ENCODE peak calls at places on chromosomes 11 and 22, in seven cellular contexts. W, Z, U, P, B, M and G are unnamed samples.

GRCh38 chr11:73376803-73377629 is 817 bp downstream of the RELT start:
- DNase-seq in W (peak), Z (peak), U (no peak), P (peak), B (peak), M (peak), G (no peak)

GRCh38 chr11:31940396-31941037 is 129.4 kb upstream of the PAX6 start:
- DNase-seq in W (peak), Z (no peak), U (no peak), P (no peak), B (no peak), M (peak), G (no peak)

GRCh38 chr11:118660646-118661424 is 18.6 kb downstream of the TREH start:
- DNase-seq in W (no peak), Z (no peak), U (no peak), P (no peak), B (no peak), M (no peak), G (no peak)

GRCh38 chr22:43270314-43270908 is 72.8 kb downstream of the SCUBE1 start:
- DNase-seq in W (no peak), Z (no peak), U (no peak), P (no peak), B (no peak), M (no peak), G (no peak)

GRCh38 chr11:63854696-63855095 is 15.8 kb downstream of the MARK2 start:
- DNase-seq in W (no peak), Z (no peak), U (no peak), P (no peak), B (no peak), M (no peak), G (no peak)

GRCh38 chr22:35708917-35709316 is 8.8 kb upstream of the APOL5 start:
- DNase-seq in W (no peak), Z (no peak), U (no peak), P (no peak), B (no peak), M (no peak), G (no peak)

GRCh38 chr11:117817213-117818035 is 7.1 kb downstream of the FXYD2 start:
- DNase-seq in W (peak), Z (peak), U (no peak), P (peak), B (peak), M (peak), G (peak)

GRCh38 chr22:49267996-49268395 is 559.7 kb downstream of the BRD1 start:
- DNase-seq in W (no peak), Z (no peak), U (no peak), P (no peak), B (no peak), M (no peak), G (no peak)

GRCh38 chr11:116702772-116703360 is 69.9 kb downstream of the BUD13 start:
- DNase-seq in W (no peak), Z (no peak), U (no peak), P (no peak), B (no peak), M (no peak), G (no peak)

GRCh38 chr11:70861534-70861933 is 390.8 kb downstream of the SHANK2 start:
- DNase-seq in W (no peak), Z (no peak), U (no peak), P (no peak), B (no peak), M (no peak), G (no peak)

GRCh38 chr11:45884596-45885185 is 760 bp upstream of the MAPK8IP1 start:
- DNase-seq in W (no peak), Z (no peak), U (no peak), P (no peak), B (no peak), M (no peak), G (no peak)

GRCh38 chr11:17725174-17725573 is 5.8 kb downstream of the MYOD1 start:
- DNase-seq in W (no peak), Z (no peak), U (no peak), P (no peak), B (no peak), M (no peak), G (no peak)

DNA sequence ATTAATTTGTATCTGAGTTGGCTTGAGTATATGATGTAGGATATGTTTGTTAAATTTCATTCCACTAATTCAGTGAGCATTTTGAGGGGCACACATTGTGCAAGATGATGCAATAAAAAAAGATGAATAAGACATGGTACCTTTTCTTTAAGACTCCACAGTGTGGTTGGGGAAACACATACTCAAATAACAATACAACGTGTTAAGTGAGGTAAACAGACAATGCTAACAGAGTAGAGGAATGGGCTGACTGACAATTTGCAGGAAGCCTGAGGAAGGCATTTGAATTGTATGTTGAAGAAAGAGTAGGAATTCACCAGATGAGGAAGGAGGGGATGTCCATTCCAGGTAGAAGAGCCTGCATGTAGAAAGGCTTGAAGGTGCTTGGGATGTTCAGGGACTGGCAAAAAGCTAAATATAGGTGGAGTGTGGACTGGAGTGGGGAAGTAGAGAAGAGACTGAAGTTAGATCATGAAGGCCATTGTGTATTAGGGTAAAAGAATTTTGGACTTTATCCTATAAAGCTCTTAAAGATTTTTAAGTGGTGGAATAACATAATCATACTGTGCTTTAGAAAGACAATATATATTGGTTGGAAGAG is 6.8 kb downstream of the RNF169 start:
- DNase-seq in W (no peak), Z (no peak), U (no peak), P (no peak), B (no peak), M (no peak), G (no peak)
- H3K4me3 ChIP-seq in W (peak), Z (no peak), U (no peak), P (no peak), B (no peak), M (peak), G (no peak)

DNA sequence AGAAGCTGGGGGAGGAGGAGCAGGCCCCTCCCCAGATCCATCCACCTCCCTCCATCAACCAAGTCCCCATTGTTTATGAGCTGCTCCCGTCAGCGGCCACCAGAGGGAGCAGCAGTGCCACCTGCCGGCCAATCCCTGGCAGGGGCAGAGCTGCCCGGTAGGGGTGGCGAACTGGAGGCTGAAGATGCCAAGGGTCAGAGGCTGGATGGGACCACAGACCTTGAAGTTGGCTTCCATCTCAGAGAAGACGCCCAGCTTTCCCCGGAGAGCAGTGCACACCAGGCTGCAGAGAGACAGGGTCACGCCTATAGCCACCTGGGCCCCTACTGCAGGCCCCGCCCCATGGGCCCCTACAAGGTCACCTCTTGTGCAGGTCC is 3.6 kb downstream of the FIBP start:
- DNase-seq in W (peak), Z (peak), U (no peak), P (peak), B (peak), M (peak), G (no peak)
- H3K4me3 ChIP-seq in W (no peak), Z (no peak), U (no peak), P (no peak), B (no peak), M (no peak), G (no peak)

GRCh38 chr11:60972182-60973030 is 926 bp downstream of the CD6 start:
- DNase-seq in W (no peak), Z (no peak), U (no peak), P (no peak), B (no peak), M (no peak), G (no peak)

GRCh38 chr11:60970890-60971289 is 590 bp upstream of the CD6 start:
- DNase-seq in W (no peak), Z (no peak), U (no peak), P (no peak), B (no peak), M (no peak), G (no peak)

GRCh38 chr11:60973699-60974098 is 2.2 kb downstream of the CD6 start:
- DNase-seq in W (no peak), Z (no peak), U (no peak), P (no peak), B (no peak), M (no peak), G (no peak)

GRCh38 chr11:60970369-60970774 is 1.1 kb upstream of the CD6 start:
- DNase-seq in W (peak), Z (no peak), U (no peak), P (peak), B (peak), M (peak), G (no peak)

GRCh38 chr11:60971520-60971919 is at the start of gene CD6:
- DNase-seq in W (no peak), Z (no peak), U (no peak), P (no peak), B (no peak), M (no peak), G (no peak)
- H3K4me3 ChIP-seq in W (no peak), Z (no peak), U (peak), P (no peak), B (no peak), M (no peak), G (no peak)

GRCh38 chr22:29004647-29005371 is 56.8 kb downstream of the C22orf31 start:
- DNase-seq in W (peak), Z (peak), U (no peak), P (peak), B (peak), M (peak), G (no peak)

GRCh38 chr22:29003552-29003951 is 58.1 kb downstream of the C22orf31 start:
- DNase-seq in W (no peak), Z (no peak), U (no peak), P (no peak), B (no peak), M (no peak), G (no peak)

GRCh38 chr22:29009148-29009547 is 52.5 kb downstream of the C22orf31 start:
- DNase-seq in W (no peak), Z (no peak), U (no peak), P (no peak), B (no peak), M (no peak), G (no peak)

GRCh38 chr22:29003975-29004646 is 57.5 kb downstream of the C22orf31 start:
- DNase-seq in W (no peak), Z (no peak), U (no peak), P (peak), B (peak), M (no peak), G (no peak)

DNA sequence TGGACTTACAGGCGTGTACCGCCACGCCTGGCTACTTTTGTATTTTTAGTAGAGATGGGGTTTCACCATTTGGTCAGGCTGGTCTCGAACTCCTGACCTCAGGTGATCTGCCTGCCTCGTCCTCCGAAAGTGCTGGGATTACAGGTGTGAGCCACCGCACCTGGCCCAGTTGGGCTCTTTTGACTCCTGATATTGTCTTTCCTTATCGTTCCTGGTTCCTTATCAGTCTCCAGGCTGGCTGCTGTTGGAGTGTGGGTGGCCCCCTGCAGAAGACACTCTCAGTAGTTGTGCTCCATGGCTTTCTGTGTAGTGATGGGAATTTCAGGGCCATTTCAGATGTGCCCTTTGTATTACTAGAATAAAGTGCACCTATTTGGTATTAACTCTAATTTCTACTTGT is 55.3 kb downstream of the C22orf31 start:
- DNase-seq in W (no peak), Z (no peak), U (no peak), P (no peak), B (no peak), M (no peak), G (no peak)
- H3K4me3 ChIP-seq in W (no peak), Z (no peak), U (no peak), P (no peak), B (no peak), M (no peak), G (no peak)

GRCh38 chr22:25402501-25403283 is 161.8 kb upstream of the GRK3 start:
- DNase-seq in W (peak), Z (peak), U (no peak), P (no peak), B (no peak), M (no peak), G (no peak)
- H3K4me3 ChIP-seq in W (peak), Z (no peak), U (peak), P (no peak), B (no peak), M (no peak), G (peak)

GRCh38 chr22:27801616-27802388 is at the start of gene MN1:
- DNase-seq in W (peak), Z (peak), U (no peak), P (no peak), B (peak), M (peak), G (no peak)

GRCh38 chr22:27798526-27799333 is 2.8 kb downstream of the MN1 start:
- DNase-seq in W (no peak), Z (no peak), U (no peak), P (no peak), B (no peak), M (no peak), G (no peak)

GRCh38 chr22:27801197-27801615 is 350 bp downstream of the MN1 start:
- DNase-seq in W (no peak), Z (peak), U (no peak), P (no peak), B (peak), M (peak), G (no peak)

GRCh38 chr22:27799334-27800249 is 2.0 kb downstream of the MN1 start:
- DNase-seq in W (no peak), Z (peak), U (no peak), P (no peak), B (no peak), M (no peak), G (no peak)

GRCh38 chr22:27800250-27801131 is 1.1 kb downstream of the MN1 start:
- DNase-seq in W (no peak), Z (no peak), U (no peak), P (no peak), B (no peak), M (no peak), G (no peak)
- H3K4me3 ChIP-seq in W (no peak), Z (peak), U (peak), P (peak), B (peak), M (no peak), G (peak)

GRCh38 chr11:75583710-75584658 is 21.9 kb downstream of the SERPINH1 start:
- DNase-seq in W (peak), Z (peak), U (no peak), P (peak), B (peak), M (peak), G (no peak)
- H3K4me3 ChIP-seq in W (no peak), Z (peak), U (peak), P (peak), B (peak), M (peak), G (peak)

GRCh38 chr22:31495343-31495742 is 993 bp upstream of the SFI1 start:
- DNase-seq in W (no peak), Z (peak), U (no peak), P (no peak), B (no peak), M (no peak), G (no peak)
- H3K4me3 ChIP-seq in W (peak), Z (peak), U (peak), P (no peak), B (peak), M (peak), G (peak)